ENCODE peak calls at places on chromosome 12, in six cellular contexts. One of them, this sample, is unnamed.

GRCh38 chr12:51275088-51275487 is 4.9 kb upstream of the SMAGP start:
- DNase-seq in fibroblast of villous mesenchyme: no peak
- DNase-seq in esophagus muscularis mucosa: no peak
- DNase-seq in SK-N-SH: no peak
- DNase-seq in pancreas: no peak
- DNase-seq in uterus: no peak
- DNase-seq in this sample: no peak

GRCh38 chr12:93667672-93668071 is 9.5 kb upstream of the CRADD start:
- DNase-seq in pancreas: no peak
- DNase-seq in uterus: no peak
- DNase-seq in esophagus muscularis mucosa: peak
- DNase-seq in fibroblast of villous mesenchyme: no peak
- DNase-seq in SK-N-SH: no peak
- DNase-seq in this sample: no peak

GRCh38 chr12:56996793-56997545 is 9.4 kb downstream of the ZBTB39 start:
- DNase-seq in SK-N-SH: no peak
- DNase-seq in fibroblast of villous mesenchyme: no peak
- DNase-seq in pancreas: no peak
- DNase-seq in uterus: no peak
- DNase-seq in esophagus muscularis mucosa: peak
- DNase-seq in this sample: no peak

GRCh38 chr12:92059976-92060375 is 85.7 kb downstream of the BTG1 start:
- DNase-seq in pancreas: no peak
- DNase-seq in SK-N-SH: no peak
- DNase-seq in esophagus muscularis mucosa: no peak
- DNase-seq in uterus: no peak
- DNase-seq in fibroblast of villous mesenchyme: peak
- DNase-seq in this sample: no peak

GRCh38 chr12:31324116-31324844 is 1.7 kb downstream of the SINHCAF start:
- DNase-seq in esophagus muscularis mucosa: peak
- DNase-seq in pancreas: peak
- DNase-seq in SK-N-SH: peak
- DNase-seq in fibroblast of villous mesenchyme: peak
- DNase-seq in uterus: peak
- DNase-seq in this sample: peak

GRCh38 chr12:106239241-106239950 is 8.4 kb downstream of the CKAP4 start:
- DNase-seq in fibroblast of villous mesenchyme: no peak
- DNase-seq in uterus: no peak
- DNase-seq in pancreas: no peak
- DNase-seq in esophagus muscularis mucosa: no peak
- DNase-seq in SK-N-SH: no peak
- DNase-seq in this sample: no peak

GRCh38 chr12:47757840-47758583 is 668 bp downstream of the RAPGEF3 start:
- DNase-seq in SK-N-SH: no peak
- DNase-seq in uterus: peak
- DNase-seq in esophagus muscularis mucosa: no peak
- DNase-seq in pancreas: no peak
- DNase-seq in fibroblast of villous mesenchyme: no peak
- DNase-seq in this sample: no peak

GRCh38 chr12:99453831-99454538 is 193.6 kb upstream of the GARIN6 start:
- DNase-seq in uterus: no peak
- DNase-seq in pancreas: no peak
- DNase-seq in esophagus muscularis mucosa: no peak
- DNase-seq in fibroblast of villous mesenchyme: no peak
- DNase-seq in SK-N-SH: no peak
- DNase-seq in this sample: no peak

GRCh38 chr12:72089678-72090077 is 151.0 kb downstream of the TPH2 start:
- DNase-seq in SK-N-SH: no peak
- DNase-seq in uterus: no peak
- DNase-seq in pancreas: no peak
- DNase-seq in esophagus muscularis mucosa: no peak
- DNase-seq in fibroblast of villous mesenchyme: no peak
- DNase-seq in this sample: no peak

GRCh38 chr12:123131879-123132402 is 18.9 kb downstream of the PITPNM2 start:
- DNase-seq in pancreas: no peak
- DNase-seq in fibroblast of villous mesenchyme: no peak
- DNase-seq in esophagus muscularis mucosa: no peak
- DNase-seq in uterus: no peak
- DNase-seq in SK-N-SH: no peak
- DNase-seq in this sample: no peak

GRCh38 chr12:65673732-65674131 is 150.6 kb upstream of the HMGA2 start:
- DNase-seq in SK-N-SH: no peak
- DNase-seq in pancreas: no peak
- DNase-seq in fibroblast of villous mesenchyme: peak
- DNase-seq in uterus: no peak
- DNase-seq in esophagus muscularis mucosa: no peak
- DNase-seq in this sample: no peak
- TF ChIP-seq CTCF in SK-N-SH: peak
- TF ChIP-seq CTCF in pancreas: no peak
- TF ChIP-seq CTCF in fibroblast of villous mesenchyme: peak
- TF ChIP-seq CTCF in uterus: no peak
- TF ChIP-seq CTCF in esophagus muscularis mucosa: no peak
- TF ChIP-seq CTCF in this sample: no peak

GRCh38 chr12:53950789-53951576 is 3.7 kb upstream of the HOXC12 start:
- DNase-seq in SK-N-SH: no peak
- DNase-seq in esophagus muscularis mucosa: no peak
- DNase-seq in uterus: peak
- DNase-seq in fibroblast of villous mesenchyme: no peak
- DNase-seq in pancreas: no peak
- DNase-seq in this sample: no peak

GRCh38 chr12:53952871-53953734 is 1.6 kb upstream of the HOXC12 start:
- DNase-seq in fibroblast of villous mesenchyme: no peak
- DNase-seq in esophagus muscularis mucosa: no peak
- DNase-seq in pancreas: no peak
- DNase-seq in SK-N-SH: no peak
- DNase-seq in uterus: peak
- DNase-seq in this sample: no peak

GRCh38 chr12:53951577-53952334 is 2.9 kb upstream of the HOXC12 start:
- DNase-seq in fibroblast of villous mesenchyme: no peak
- DNase-seq in uterus: peak
- DNase-seq in SK-N-SH: no peak
- DNase-seq in pancreas: no peak
- DNase-seq in esophagus muscularis mucosa: no peak
- DNase-seq in this sample: no peak

GRCh38 chr12:53953831-53954693 is 641 bp upstream of the HOXC12 start:
- DNase-seq in pancreas: no peak
- DNase-seq in SK-N-SH: no peak
- DNase-seq in fibroblast of villous mesenchyme: no peak
- DNase-seq in esophagus muscularis mucosa: no peak
- DNase-seq in uterus: no peak
- DNase-seq in this sample: no peak

DNA sequence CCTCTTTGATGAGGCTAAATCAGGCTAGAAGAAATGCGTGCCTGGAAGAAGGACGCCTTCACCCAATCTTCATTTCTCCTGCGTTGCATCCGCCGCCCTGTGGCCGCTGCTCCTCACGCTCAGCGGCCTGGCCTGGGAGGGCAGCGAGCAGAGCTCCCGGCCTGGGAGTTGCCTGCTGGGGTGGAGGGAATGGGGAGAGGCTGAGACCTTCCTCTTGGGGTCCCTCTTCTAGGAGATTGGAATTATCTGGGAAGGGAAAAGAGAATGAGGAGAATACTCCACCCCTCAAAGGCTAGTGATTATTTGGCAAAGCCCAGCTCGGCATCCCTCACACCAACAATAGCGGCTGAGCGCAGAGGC is 2.4 kb upstream of the HOXC12 start:
- DNase-seq in fibroblast of villous mesenchyme: no peak
- DNase-seq in pancreas: no peak
- DNase-seq in esophagus muscularis mucosa: no peak
- DNase-seq in SK-N-SH: peak
- DNase-seq in uterus: no peak
- DNase-seq in this sample: no peak
- TF ChIP-seq CTCF in fibroblast of villous mesenchyme: no peak
- TF ChIP-seq CTCF in pancreas: no peak
- TF ChIP-seq CTCF in esophagus muscularis mucosa: no peak
- TF ChIP-seq CTCF in SK-N-SH: no peak
- TF ChIP-seq CTCF in uterus: no peak
- TF ChIP-seq CTCF in this sample: no peak

GRCh38 chr12:120286768-120287490 is 4.8 kb downstream of the RNU4-2 start:
- DNase-seq in SK-N-SH: no peak
- DNase-seq in esophagus muscularis mucosa: no peak
- DNase-seq in uterus: no peak
- DNase-seq in pancreas: no peak
- DNase-seq in fibroblast of villous mesenchyme: no peak
- DNase-seq in this sample: no peak
- TF ChIP-seq CTCF in SK-N-SH: no peak
- TF ChIP-seq CTCF in esophagus muscularis mucosa: no peak
- TF ChIP-seq CTCF in uterus: no peak
- TF ChIP-seq CTCF in pancreas: no peak
- TF ChIP-seq CTCF in fibroblast of villous mesenchyme: no peak
- TF ChIP-seq CTCF in this sample: no peak

DNA sequence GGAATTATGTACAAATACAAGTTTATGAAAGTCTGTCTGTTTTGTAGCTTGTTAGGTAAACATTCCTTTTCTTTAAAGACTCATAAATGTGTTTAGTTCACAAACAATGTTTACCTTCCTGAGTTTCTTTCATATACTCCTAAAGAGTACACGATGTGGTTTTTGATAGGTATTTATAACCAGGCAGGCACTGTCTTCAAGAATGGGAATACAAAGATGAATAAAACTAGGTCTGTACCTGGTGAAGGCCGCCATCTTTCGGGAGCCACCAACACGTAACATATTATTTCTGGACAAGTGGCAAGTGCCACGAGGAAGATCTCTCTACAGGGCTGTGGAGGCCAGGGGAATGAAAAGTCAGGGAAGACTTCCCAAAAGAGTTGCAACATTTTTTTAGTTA is 144.6 kb upstream of the RASSF8 start:
- DNase-seq in esophagus muscularis mucosa: no peak
- DNase-seq in fibroblast of villous mesenchyme: no peak
- DNase-seq in uterus: no peak
- DNase-seq in SK-N-SH: no peak
- DNase-seq in pancreas: no peak
- DNase-seq in this sample: no peak
- TF ChIP-seq CTCF in esophagus muscularis mucosa: no peak
- TF ChIP-seq CTCF in fibroblast of villous mesenchyme: no peak
- TF ChIP-seq CTCF in uterus: no peak
- TF ChIP-seq CTCF in SK-N-SH: no peak
- TF ChIP-seq CTCF in pancreas: no peak
- TF ChIP-seq CTCF in this sample: no peak

DNA sequence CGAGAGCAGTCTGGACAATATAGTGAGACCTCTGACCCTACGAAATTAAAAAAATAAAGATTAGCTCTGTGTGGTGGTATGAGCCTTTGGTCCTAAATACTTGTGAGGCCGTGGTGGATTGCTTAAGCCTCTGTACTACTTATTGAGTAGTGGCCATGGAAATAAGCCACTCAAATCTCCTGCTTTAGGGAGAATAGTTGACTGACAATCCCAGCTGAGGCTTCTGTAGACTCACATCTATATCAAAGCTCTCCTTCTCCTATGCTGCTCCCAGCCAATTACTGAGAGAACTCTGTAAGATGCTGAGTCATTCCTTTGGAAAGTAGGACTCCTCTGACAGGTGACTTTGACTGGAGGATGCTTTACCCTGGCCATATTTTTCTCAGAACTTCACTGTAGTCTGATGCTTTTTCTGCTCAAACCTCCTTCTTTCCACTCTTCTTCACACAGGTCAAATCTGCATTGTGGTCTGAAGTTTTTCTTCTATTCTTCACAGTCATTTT is 420.2 kb downstream of the SLC6A15 start:
- DNase-seq in pancreas: no peak
- DNase-seq in SK-N-SH: no peak
- DNase-seq in fibroblast of villous mesenchyme: no peak
- DNase-seq in uterus: no peak
- DNase-seq in esophagus muscularis mucosa: no peak
- DNase-seq in this sample: no peak
- TF ChIP-seq CTCF in pancreas: no peak
- TF ChIP-seq CTCF in SK-N-SH: no peak
- TF ChIP-seq CTCF in fibroblast of villous mesenchyme: no peak
- TF ChIP-seq CTCF in uterus: no peak
- TF ChIP-seq CTCF in esophagus muscularis mucosa: no peak
- TF ChIP-seq CTCF in this sample: no peak

GRCh38 chr12:67070307-67070600 is 198.9 kb upstream of the CAND1 start:
- DNase-seq in pancreas: no peak
- DNase-seq in uterus: no peak
- DNase-seq in SK-N-SH: peak
- DNase-seq in fibroblast of villous mesenchyme: no peak
- DNase-seq in esophagus muscularis mucosa: no peak
- DNase-seq in this sample: no peak

GRCh38 chr12:67068773-67069450 is 200.2 kb upstream of the CAND1 start:
- DNase-seq in fibroblast of villous mesenchyme: peak
- DNase-seq in uterus: peak
- DNase-seq in esophagus muscularis mucosa: no peak
- DNase-seq in pancreas: peak
- DNase-seq in SK-N-SH: peak
- DNase-seq in this sample: peak

GRCh38 chr12:67070604-67071003 is 198.6 kb upstream of the CAND1 start:
- DNase-seq in uterus: no peak
- DNase-seq in SK-N-SH: peak
- DNase-seq in esophagus muscularis mucosa: no peak
- DNase-seq in pancreas: no peak
- DNase-seq in fibroblast of villous mesenchyme: no peak
- DNase-seq in this sample: no peak

GRCh38 chr12:67068204-67068731 is 200.9 kb upstream of the CAND1 start:
- DNase-seq in SK-N-SH: peak
- DNase-seq in pancreas: no peak
- DNase-seq in uterus: peak
- DNase-seq in esophagus muscularis mucosa: no peak
- DNase-seq in fibroblast of villous mesenchyme: no peak
- DNase-seq in this sample: peak

DNA sequence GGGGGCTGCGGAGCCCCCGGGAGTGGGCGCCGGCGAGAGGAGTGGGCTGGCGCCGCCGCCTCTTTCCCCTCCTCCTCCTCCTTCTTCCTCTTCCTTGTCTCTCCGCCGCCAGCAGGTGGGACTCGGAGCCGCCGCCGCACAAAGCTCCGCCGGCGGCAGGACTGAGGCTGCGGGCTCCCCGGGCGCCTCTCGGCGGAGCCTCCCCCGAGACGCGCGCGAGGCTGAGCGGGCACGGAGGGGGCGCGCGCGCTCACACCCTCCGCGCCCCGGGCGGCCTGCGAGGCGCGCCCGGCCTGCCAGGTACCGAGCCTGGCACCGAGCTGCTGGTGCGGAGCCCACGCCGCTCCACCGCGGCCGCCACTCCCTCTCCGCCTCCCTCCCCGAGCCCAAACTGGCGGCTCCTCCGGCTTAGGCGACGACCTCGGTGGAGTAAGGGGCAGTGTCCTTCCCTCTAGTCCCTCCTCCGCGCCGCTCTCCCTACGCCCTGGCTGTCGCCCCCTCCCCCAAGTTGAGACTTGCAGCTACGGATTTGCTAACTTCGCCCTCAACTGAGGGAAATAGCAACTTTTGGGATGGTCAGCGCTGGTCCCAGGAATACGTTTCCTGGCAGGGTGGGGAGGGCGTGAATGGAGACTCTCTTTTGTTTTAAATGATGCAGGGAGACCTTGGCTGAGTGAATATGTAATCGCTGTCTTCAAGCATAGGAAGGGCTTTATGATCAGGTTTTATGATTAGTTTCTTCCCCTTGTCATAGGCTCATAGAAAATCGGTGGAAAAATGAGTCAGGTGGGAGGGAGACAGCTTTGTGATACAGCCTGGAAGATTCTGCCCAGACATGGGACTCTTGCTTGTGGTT is 199.5 kb upstream of the CAND1 start:
- DNase-seq in pancreas: peak
- DNase-seq in fibroblast of villous mesenchyme: no peak
- DNase-seq in uterus: peak
- DNase-seq in SK-N-SH: peak
- DNase-seq in esophagus muscularis mucosa: no peak
- DNase-seq in this sample: peak
- TF ChIP-seq CTCF in pancreas: no peak
- TF ChIP-seq CTCF in fibroblast of villous mesenchyme: no peak
- TF ChIP-seq CTCF in uterus: no peak
- TF ChIP-seq CTCF in SK-N-SH: no peak
- TF ChIP-seq CTCF in esophagus muscularis mucosa: no peak
- TF ChIP-seq CTCF in this sample: no peak

This sample was measured in endothelial cell.